ENCODE peak calls at places on chromosomes 13 and 19, in nine cellular contexts. B is IMR-90, W is body of pancreas, E is uterus, D is ovary, O is breast epithelium, P is esophagus muscularis mucosa, K is suprapubic skin, F is heart left ventricle. S is an unnamed sample.

GRCh38 chr19:9847087-9847671 is 12.1 kb downstream of the PIN1 start:
- DNase-seq in K (no peak), P (peak; percentile 92), F (peak; percentile 51), W (peak; percentile 31), B (peak; percentile 97), O (no peak), E (peak; percentile 69), D (peak; percentile 39), S (no peak)

GRCh38 chr19:44605547-44605946 is 7.8 kb upstream of the IGSF23 start:
- DNase-seq in D (no peak), O (no peak), W (no peak), E (no peak), F (no peak), K (no peak), P (no peak), B (no peak), S (no peak)

GRCh38 chr13:23695196-23695595 is 125.0 kb downstream of the TNFRSF19 start:
- DNase-seq in W (no peak), B (no peak), P (no peak), F (no peak), E (no peak), D (no peak), O (no peak), K (no peak), S (no peak)

GRCh38 chr19:11843741-11844140 is 4.8 kb upstream of the ZNF439 start:
- DNase-seq in B (no peak), E (no peak), W (no peak), F (no peak), O (no peak), D (no peak), P (no peak), K (no peak), S (no peak)

GRCh38 chr19:27777726-27778125 is 1435.2 kb downstream of the UQCRFS1 start:
- DNase-seq in E (no peak), O (no peak), W (no peak), D (no peak), F (no peak), B (no peak), P (no peak), K (no peak), S (no peak)

GRCh38 chr13:50509771-50510441 is 333.6 kb downstream of the DLEU7 start:
- DNase-seq in B (peak; percentile 50), O (no peak), P (no peak), K (no peak), W (no peak), E (no peak), D (no peak), F (no peak), S (no peak)

GRCh38 chr19:39031368-39032163 is 783 bp downstream of the FBXO27 start:
- DNase-seq in K (peak; percentile 90), P (peak; percentile 93), W (peak; percentile 98), E (peak; percentile 74), D (peak; percentile 80), O (peak; percentile 93), F (peak; percentile 91), B (no peak), S (peak; percentile 27)

GRCh38 chr19:41860419-41861097 is 503 bp downstream of the RPS19 start:
- DNase-seq in E (no peak), K (no peak), O (no peak), F (no peak), W (no peak), B (no peak), D (no peak), P (no peak), S (no peak)

GRCh38 chr13:113783482-113783881 is 24.5 kb downstream of the TMEM255B start:
- DNase-seq in K (no peak), B (no peak), O (no peak), D (no peak), F (no peak), P (no peak), W (no peak), E (no peak), S (no peak)

GRCh38 chr13:113784645-113785024 is 25.6 kb downstream of the TMEM255B start:
- DNase-seq in K (no peak), E (no peak), F (no peak), P (no peak), W (no peak), B (no peak), D (no peak), O (no peak), S (no peak)

GRCh38 chr13:113783966-113784644 is 25.1 kb downstream of the TMEM255B start:
- DNase-seq in B (no peak), D (no peak), F (no peak), K (no peak), W (no peak), O (no peak), E (no peak), P (no peak), S (no peak)

GRCh38 chr13:113786262-113786841 is 27.3 kb downstream of the TMEM255B start:
- DNase-seq in P (no peak), O (no peak), F (no peak), K (no peak), D (no peak), W (no peak), B (peak; percentile 76), E (no peak), S (no peak)

DNA sequence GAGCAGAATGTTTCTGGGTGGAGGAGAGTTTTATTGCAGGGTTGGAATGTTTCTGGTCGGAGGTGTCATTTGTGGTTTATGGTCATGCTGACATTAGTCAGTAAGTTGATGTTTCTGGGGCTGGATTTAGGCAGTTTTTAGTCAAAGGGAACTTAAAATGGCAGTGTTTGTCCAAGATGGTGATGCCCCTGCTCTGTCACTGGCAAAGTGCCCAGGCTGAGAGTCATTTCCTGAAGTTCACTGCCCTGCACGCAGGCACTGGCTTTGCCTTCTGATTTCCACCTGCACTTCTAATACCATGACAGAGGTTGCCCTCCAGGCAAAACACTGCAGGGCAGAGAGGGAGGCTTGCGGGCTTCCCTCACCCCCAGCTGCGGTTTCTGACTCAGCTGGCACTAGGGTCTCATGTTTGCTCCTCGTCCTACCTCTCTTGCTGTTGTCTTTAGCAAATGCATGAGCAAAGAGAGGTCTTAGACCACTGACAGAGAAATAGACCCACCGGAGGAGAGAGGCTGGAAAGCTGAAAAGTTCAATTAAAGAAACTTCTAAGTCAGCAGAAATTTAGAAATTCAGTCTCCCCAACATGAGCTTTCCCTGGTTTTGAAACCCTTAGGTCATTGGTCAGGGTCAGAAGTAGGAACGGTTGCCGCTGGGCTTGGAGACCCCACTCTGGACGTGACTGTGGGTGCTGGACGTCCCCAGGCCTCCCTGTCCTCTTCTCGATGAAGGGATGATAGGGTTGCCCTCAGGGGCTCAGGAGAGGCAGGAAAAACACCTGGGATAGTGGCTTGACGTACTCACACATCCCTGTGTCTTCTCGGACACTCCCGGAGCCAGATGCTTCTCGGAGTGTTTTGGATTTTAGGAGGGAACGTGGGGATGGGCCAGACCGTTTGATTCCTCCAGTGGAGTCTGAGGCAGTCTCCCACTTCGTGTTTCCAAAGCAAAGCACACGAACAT is 26.3 kb downstream of the TMEM255B start:
- DNase-seq in W (no peak), F (no peak), B (peak; percentile 74), D (no peak), E (no peak), P (no peak), O (no peak), K (no peak), S (no peak)
- H3K27ac ChIP-seq in W (no peak overlapping the region), F (no peak overlapping the region), B (no peak overlapping the region), D (no peak overlapping the region), E (no peak overlapping the region), P (no peak overlapping the region), O (no peak overlapping the region), K (no peak overlapping the region), S (no peak overlapping the region)

GRCh38 chr19:55642153-55643002 is 1.1 kb upstream of the ZNF581 start:
- DNase-seq in K (no peak), B (no peak), F (no peak), E (no peak), D (no peak), O (no peak), W (no peak), P (no peak), S (no peak)

GRCh38 chr19:55638864-55639359 is 1.9 kb upstream of the ZNF580 start:
- DNase-seq in F (no peak), E (no peak), B (peak; percentile 21), K (no peak), O (no peak), W (no peak), P (no peak), D (no peak), S (peak; percentile 50)

GRCh38 chr19:55641376-55642152 is 762 bp downstream of the ZNF580 start:
- DNase-seq in O (no peak), K (no peak), E (no peak), B (peak; percentile 18), W (no peak), P (no peak), D (peak; percentile 51), F (no peak), S (no peak)

GRCh38 chr19:55640043-55640576 is 692 bp upstream of the ZNF580 start:
- DNase-seq in D (peak; percentile 76), P (no peak), F (peak; percentile 69), K (no peak), O (no peak), B (peak; percentile 68), E (no peak), W (peak; percentile 60), S (peak; percentile 33)

GRCh38 chr19:55640577-55641375 is at the start of gene ZNF580:
- DNase-seq in W (peak; percentile 62), E (no peak), P (no peak), O (peak; percentile 63), F (peak; percentile 73), D (peak; percentile 69), K (no peak), B (peak; percentile 78), S (no peak)
- TF ChIP-seq POLR2A in W (peak; percentile 15), E (peak; percentile 11), P (no peak), O (no peak), F (no peak), D (peak; percentile 14), K (no peak), B (no peak), S (no peak)

GRCh38 chr19:800360-801029 is 3.2 kb downstream of the PTBP1 start:
- DNase-seq in O (peak; percentile 78), P (no peak), W (peak; percentile 68), D (no peak), F (no peak), K (no peak), B (no peak), E (peak; percentile 53), S (no peak)
- H3K4me1 ChIP-seq in O (peaks cover 48% of the 10 kb centered on the region), P (peaks cover 82% of the 10 kb centered on the region), W (peaks cover 53% of the 10 kb centered on the region), D (peaks cover 46% of the 10 kb centered on the region), F (peaks cover 77% of the 10 kb centered on the region), K (peaks cover 63% of the 10 kb centered on the region), B (peaks cover 30% of the 10 kb centered on the region), E (peaks cover 32% of the 10 kb centered on the region), S (peaks cover 58% of the 10 kb centered on the region)

GRCh38 chr19:3961007-3961406 is 9.9 kb downstream of the DAPK3 start:
- DNase-seq in P (no peak), E (no peak), F (no peak), W (no peak), K (no peak), O (peak; percentile 20), D (no peak), B (no peak), S (no peak)

GRCh38 chr19:3955688-3956087 is 15.2 kb downstream of the DAPK3 start:
- DNase-seq in W (no peak), D (no peak), K (no peak), E (no peak), F (no peak), O (no peak), P (no peak), B (no peak), S (no peak)

GRCh38 chr19:3959766-3960131 is 11.2 kb downstream of the DAPK3 start:
- DNase-seq in D (no peak), F (no peak), K (no peak), W (no peak), O (peak; percentile 26), E (no peak), B (no peak), P (no peak), S (no peak)

GRCh38 chr19:3963458-3964255 is 7.2 kb downstream of the DAPK3 start:
- DNase-seq in W (no peak), E (no peak), B (no peak), K (no peak), F (no peak), O (no peak), D (peak; percentile 27), P (no peak), S (no peak)

GRCh38 chr19:3958836-3959765 is 11.8 kb downstream of the DAPK3 start:
- DNase-seq in B (no peak), P (no peak), E (no peak), D (no peak), W (no peak), K (no peak), O (peak; percentile 29), F (no peak), S (no peak)
- H3K27ac ChIP-seq in B (no peak overlapping the region), P (peak overlapping the region; percentile 41), E (no peak overlapping the region), D (no peak overlapping the region), W (no peak overlapping the region), K (no peak overlapping the region), O (no peak overlapping the region), F (peak overlapping the region; percentile 37), S (peak overlapping the region; percentile 99)